ENCODE peak calls at places on chromosomes 12 and 14, in seven cellular contexts. M, Y, J, P, K, N and W are unnamed samples.
A peak's percentile ranks its signal among the peaks of the same experiment; 100 is the strongest.

GRCh38 chr12:4214912-4215861 is 58.4 kb upstream of the CCND2 start:
- DNase-seq in P (peak; percentile 18), N (no peak), M (no peak), J (peak; percentile 18), K (no peak), Y (no peak), W (peak; percentile 83)

GRCh38 chr12:125376422-125376821 is 311.2 kb downstream of the AACS start:
- DNase-seq in Y (no peak), K (no peak), J (no peak), N (no peak), M (no peak), P (no peak), W (no peak)

GRCh38 chr12:74317078-74317581 is 220.5 kb upstream of the ATXN7L3B start:
- DNase-seq in P (no peak), Y (peak; percentile 28), J (no peak), K (peak; percentile 63), M (no peak), N (peak; percentile 60), W (peak; percentile 57)

GRCh38 chr12:51897181-51897580 is 9.3 kb downstream of the ANKRD33 start:
- DNase-seq in P (no peak), K (no peak), M (no peak), N (no peak), J (no peak), Y (no peak), W (peak; percentile 74)

GRCh38 chr12:25701290-25701689 is 148.2 kb upstream of the LMNTD1 start:
- DNase-seq in M (no peak), N (no peak), P (no peak), J (no peak), Y (peak; percentile 83), K (peak; percentile 96), W (no peak)

GRCh38 chr14:62076368-62076767 is 314.1 kb downstream of the SNAPC1 start:
- DNase-seq in N (no peak), M (no peak), K (no peak), Y (no peak), J (no peak), P (no peak), W (no peak)

GRCh38 chr14:51293149-51293925 is 53.3 kb downstream of the TMX1 start:
- DNase-seq in J (no peak), Y (peak; percentile 36), K (peak; percentile 75), N (no peak), M (no peak), P (no peak), W (peak; percentile 55)

GRCh38 chr14:101819251-101819990 is 57.9 kb downstream of the PPP2R5C start:
- DNase-seq in M (peak; percentile 72), N (no peak), J (no peak), Y (no peak), K (no peak), P (no peak), W (no peak)

GRCh38 chr12:131618303-131618658 is 92.6 kb upstream of the SFSWAP start:
- DNase-seq in M (no peak), J (no peak), Y (no peak), P (no peak), K (no peak), N (peak; percentile 82), W (no peak)

GRCh38 chr12:104877107-104877705 is 80.9 kb downstream of the SLC41A2 start:
- DNase-seq in P (peak; percentile 11), Y (peak; percentile 58), J (peak; percentile 2), M (no peak), N (peak; percentile 20), K (peak; percentile 57), W (no peak)

GRCh38 chr12:122060069-122060468 is 18.5 kb upstream of the MLXIP start:
- DNase-seq in J (no peak), K (no peak), P (no peak), M (no peak), Y (no peak), N (no peak), W (no peak)

GRCh38 chr12:92109613-92110012 is 36.0 kb downstream of the BTG1 start:
- DNase-seq in Y (no peak), P (no peak), M (no peak), J (no peak), K (no peak), N (no peak), W (no peak)

GRCh38 chr12:57027011-57027804 is 10.9 kb upstream of the TAC3 start:
- DNase-seq in M (no peak), P (no peak), Y (no peak), N (no peak), J (no peak), K (no peak), W (no peak)

GRCh38 chr12:53217930-53218307 is 10.9 kb upstream of the ITGB7 start:
- DNase-seq in Y (peak; percentile 43), P (no peak), K (peak; percentile 33), M (no peak), N (no peak), J (no peak), W (no peak)

GRCh38 chr14:59107819-59108218 is 80.6 kb upstream of the DAAM1 start:
- DNase-seq in M (no peak), P (no peak), N (no peak), J (no peak), K (no peak), Y (no peak), W (no peak)

GRCh38 chr12:3171195-3171591 is 94.0 kb downstream of the TSPAN9 start:
- DNase-seq in Y (peak; percentile 42), N (no peak), M (no peak), J (no peak), P (no peak), K (peak; percentile 58), W (no peak)

GRCh38 chr12:2346405-2346804 is 293.6 kb downstream of the CACNA1C start:
- DNase-seq in Y (no peak), M (no peak), P (no peak), N (no peak), K (no peak), J (no peak), W (peak; percentile 15)

GRCh38 chr12:24408305-24408704 is 458.8 kb upstream of the SOX5 start:
- DNase-seq in N (no peak), J (no peak), K (no peak), P (no peak), M (no peak), Y (no peak), W (no peak)

GRCh38 chr14:66709292-66709691 is 201.3 kb downstream of the GPHN start:
- DNase-seq in J (no peak), P (no peak), N (no peak), M (no peak), K (peak; percentile 46), Y (peak; percentile 68), W (no peak)

GRCh38 chr12:132488127-132489077 is 1.5 kb upstream of the FBRSL1 start:
- DNase-seq in K (no peak), J (no peak), N (peak; percentile 28), Y (no peak), M (peak; percentile 22), P (no peak), W (peak; percentile 57)

GRCh38 chr12:22310712-22311111 is 23.8 kb downstream of the ST8SIA1 start:
- DNase-seq in J (no peak), N (no peak), K (no peak), M (no peak), P (no peak), Y (no peak), W (no peak)

GRCh38 chr14:68788275-68789001 is 4.4 kb downstream of the ZFP36L1 start:
- DNase-seq in J (no peak), K (no peak), M (no peak), N (no peak), P (no peak), Y (no peak), W (no peak)